ENCODE peak calls at places on chromosomes 7 and 10, in four cellular contexts. U is GM12878, K is K562, E is HepG2. W is an unnamed sample.

GRCh38 chr7:44880317-44881018 is 4.9 kb downstream of the PURB start:
- DNase-seq in U (no peak), K (no peak), E (no peak), W (no peak)

GRCh38 chr7:64965594-64965993 is 25.2 kb downstream of the ZNF117 start:
- DNase-seq in U (no peak), K (no peak), E (no peak), W (no peak)

GRCh38 chr7:149021725-149022062 is 6.6 kb downstream of the PDIA4 start:
- DNase-seq in U (no peak), K (no peak), E (no peak), W (no peak)

GRCh38 chr7:40437936-40438634 is 303.3 kb downstream of the SUGCT start:
- DNase-seq in U (no peak), K (no peak), E (no peak), W (no peak)

GRCh38 chr7:37666026-37666780 is 17.4 kb upstream of the GPR141 start:
- DNase-seq in U (no peak), K (no peak), E (no peak), W (no peak)

GRCh38 chr7:2873146-2873545 is 29.0 kb upstream of the GNA12 start:
- DNase-seq in U (no peak), K (peak; percentile 18), E (no peak), W (no peak)

GRCh38 chr7:80060218-80060806 is 74.3 kb upstream of the GNAI1 start:
- DNase-seq in U (no peak), K (peak; percentile 27), E (peak; percentile 41), W (no peak)

GRCh38 chr7:157565201-157565626 is 228.4 kb downstream of the DNAJB6 start:
- DNase-seq in U (no peak), K (no peak), E (no peak), W (no peak)

GRCh38 chr7:129376076-129376777 is 58.0 kb upstream of the STRIP2 start:
- DNase-seq in U (no peak), K (peak; percentile 80), E (peak; percentile 30), W (peak; percentile 29)

GRCh38 chr7:641269-641671 is 85.2 kb upstream of the DNAAF5 start:
- DNase-seq in U (no peak), K (peak; percentile 63), E (no peak), W (no peak)

GRCh38 chr7:66758964-66759628 is 18.6 kb downstream of the RABGEF1 start:
- DNase-seq in U (no peak), K (no peak), E (no peak), W (no peak)

GRCh38 chr7:3272691-3273141 is 28.3 kb upstream of the SDK1 start:
- DNase-seq in U (no peak), K (no peak), E (no peak), W (no peak)

GRCh38 chr10:126734015-126734414 is 63.5 kb upstream of the C10orf90 start:
- DNase-seq in U (no peak), K (no peak), E (no peak), W (no peak)

GRCh38 chr10:22784668-22785067 is 70.3 kb upstream of the PIP4K2A start:
- DNase-seq in U (no peak), K (no peak), E (no peak), W (no peak)

GRCh38 chr7:36651404-36651803 is 72.9 kb downstream of the AOAH start:
- DNase-seq in U (no peak), K (no peak), E (no peak), W (no peak)

GRCh38 chr10:103678104-103678526 is 177.3 kb downstream of the SH3PXD2A start:
- DNase-seq in U (peak; percentile 84), K (no peak), E (no peak), W (no peak)
- TF ChIP-seq CREM in U (peak; percentile 26), K (no peak), E (no peak), W (no peak)

GRCh38 chr7:96344236-96344635 is 22.3 kb upstream of the SLC25A13 start:
- DNase-seq in U (no peak), K (no peak), E (no peak), W (no peak)
- TF ChIP-seq ATF2 in U (no peak), K (no peak), E (no peak), W (no peak)

DNA sequence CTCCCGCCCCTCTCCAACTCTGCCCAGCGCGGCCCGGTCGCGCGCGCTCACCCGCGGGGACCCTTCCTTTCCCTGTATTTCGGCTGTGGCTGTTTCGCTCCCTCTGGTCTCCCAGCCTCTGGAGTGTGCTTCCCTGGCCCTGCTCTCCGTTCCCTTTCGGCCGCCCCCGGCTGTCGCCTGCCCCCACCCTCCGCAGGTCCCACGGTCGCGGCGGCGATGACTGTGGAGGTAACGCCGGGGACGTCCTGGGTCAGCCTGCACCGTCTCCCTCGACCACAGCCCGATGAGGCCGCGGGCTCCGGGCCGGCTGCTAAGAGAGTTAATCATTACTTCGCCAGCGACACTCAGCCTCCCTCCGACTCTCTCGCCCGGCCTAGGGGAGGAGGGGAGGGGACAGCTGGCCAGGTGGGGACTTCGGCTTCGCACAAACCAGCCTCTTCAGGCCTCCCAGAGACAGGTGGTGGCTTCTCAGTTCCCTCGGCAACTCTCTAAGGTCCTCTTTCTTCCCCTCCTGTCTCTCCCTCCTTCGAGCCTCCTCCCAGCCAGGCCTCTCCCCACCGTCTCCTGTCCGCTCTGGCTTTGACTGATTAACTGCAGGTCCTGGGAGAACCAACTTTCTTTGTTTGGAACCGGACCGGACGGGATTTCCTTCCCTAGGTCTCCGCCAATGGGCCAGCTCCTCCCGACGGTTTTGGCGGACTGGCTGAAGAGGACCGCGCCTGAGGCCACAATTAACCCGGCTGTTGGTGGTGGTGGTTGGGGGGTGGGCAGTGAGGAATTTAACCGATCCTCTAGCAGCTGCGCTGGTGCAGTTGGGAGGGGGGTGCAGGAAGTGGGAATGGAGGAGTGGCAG is 5.6 kb upstream of the PAX2 start:
- DNase-seq in U (no peak), K (no peak), E (peak; percentile 41), W (peak; percentile 63)
- TF ChIP-seq ATF3 in U (no peak), K (no peak), E (no peak), W (no peak)

GRCh38 chr7:69776611-69777010 is 178.3 kb downstream of the AUTS2 start:
- DNase-seq in U (no peak), K (no peak), E (no peak), W (no peak)
- TF ChIP-seq CREM in U (no peak), K (no peak), E (no peak), W (no peak)

GRCh38 chr10:129627442-129627841 is 160.4 kb downstream of the MGMT start:
- DNase-seq in U (no peak), K (no peak), E (no peak), W (no peak)

GRCh38 chr10:129631011-129631410 is 164.0 kb downstream of the MGMT start:
- DNase-seq in U (no peak), K (no peak), E (no peak), W (no peak)

GRCh38 chr10:129629911-129630310 is 162.9 kb downstream of the MGMT start:
- DNase-seq in U (no peak), K (no peak), E (no peak), W (no peak)

GRCh38 chr10:129628823-129629222 is 161.8 kb downstream of the MGMT start:
- DNase-seq in U (no peak), K (no peak), E (no peak), W (no peak)

DNA sequence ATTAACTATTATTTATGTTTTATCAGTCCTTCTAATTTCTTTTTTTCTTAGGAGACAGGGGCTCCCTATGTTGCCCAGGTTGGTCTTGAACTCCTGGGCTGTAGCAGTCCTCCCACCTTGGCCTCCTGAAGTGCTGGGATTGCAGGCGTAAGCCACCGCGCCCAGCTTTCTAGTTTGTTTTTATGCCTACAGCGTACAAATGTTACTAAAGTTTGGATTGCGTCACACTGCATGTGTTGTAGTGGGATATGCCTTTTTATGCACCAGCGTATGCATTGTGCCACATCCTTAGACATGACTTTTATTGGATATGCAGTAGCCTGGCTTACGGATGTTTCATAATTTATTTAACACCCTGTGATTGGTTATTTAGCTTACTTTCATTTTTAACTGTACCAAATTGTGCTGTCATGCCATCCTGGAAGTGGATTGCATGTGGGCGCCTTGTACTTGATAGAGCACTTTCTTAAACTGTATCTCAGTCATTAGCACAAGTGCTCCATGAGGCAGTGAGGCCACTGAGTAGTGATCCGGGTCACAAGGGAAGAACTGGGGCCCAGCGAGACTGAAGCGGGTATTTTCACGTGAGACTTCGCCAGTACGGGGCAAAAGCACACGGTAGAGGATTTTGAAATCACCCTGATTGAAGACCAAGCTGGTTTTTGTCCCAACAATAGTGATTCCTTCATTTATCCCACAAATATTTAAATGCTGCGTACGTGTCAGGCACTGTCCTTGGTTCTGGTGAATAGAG is 165.0 kb downstream of the MGMT start:
- DNase-seq in U (no peak), K (no peak), E (no peak), W (no peak)
- TF ChIP-seq ATF2 in U (no peak), K (no peak), E (no peak), W (no peak)